ENCODE peak calls at places on chromosomes 16 and 17, in four cellular contexts. Y is activated effector memory CD4-positive, alpha-beta T cell treated with anti-CD3 and anti-CD28 coated beads, Interleukin-2, amount 50 U/mL, for 16 hours; G is NCI-H1048; A is left cardiac atrium. L is an unnamed sample.

GRCh38 chr17:6695051-6695450 is 18.1 kb downstream of the SLC13A5 start:
- DNase-seq in Y (no peak), G (no peak), A (no peak), L (no peak)

GRCh38 chr17:77211681-77212080 is 70.9 kb downstream of the SEC14L1 start:
- DNase-seq in Y (peak; percentile 38), G (no peak), A (no peak), L (no peak)

GRCh38 chr17:17365476-17366110 is 62.4 kb downstream of the NT5M start:
- DNase-seq in Y (no peak), G (no peak), A (peak; percentile 7), L (no peak)

GRCh38 chr16:23539984-23540816 is 16.9 kb downstream of the EARS2 start:
- DNase-seq in Y (no peak), G (no peak), A (no peak), L (no peak)

GRCh38 chr17:8818047-8818446 is 18.9 kb upstream of the MFSD6L start:
- DNase-seq in Y (no peak), G (no peak), A (no peak), L (peak; percentile 64)

GRCh38 chr16:77967054-77968035 is 55.0 kb upstream of the CLEC3A start:
- DNase-seq in Y (no peak), G (no peak), A (no peak), L (no peak)

GRCh38 chr17:37697331-37697730 is 47.5 kb downstream of the HNF1B start:
- DNase-seq in Y (no peak), G (no peak), A (no peak), L (no peak)

GRCh38 chr17:33120103-33120502 is 128.5 kb downstream of the SPACA3 start:
- DNase-seq in Y (peak; percentile 17), G (no peak), A (no peak), L (no peak)

GRCh38 chr17:13367154-13367553 is 234.6 kb downstream of the HS3ST3A1 start:
- DNase-seq in Y (no peak), G (no peak), A (no peak), L (no peak)

GRCh38 chr17:61057257-61057656 is 342.4 kb upstream of the TBX2 start:
- DNase-seq in Y (no peak), G (no peak), A (no peak), L (no peak)

GRCh38 chr17:58337600-58338453 is 9.2 kb upstream of the TSPOAP1 start:
- DNase-seq in Y (peak; percentile 97), G (no peak), A (peak; percentile 77), L (no peak)

GRCh38 chr17:3813171-3813570 is 12.2 kb upstream of the ITGAE start:
- DNase-seq in Y (no peak), G (no peak), A (no peak), L (no peak)

GRCh38 chr16:25060920-25061319 is 45.8 kb upstream of the ARHGAP17 start:
- DNase-seq in Y (no peak), G (no peak), A (no peak), L (no peak)